ENCODE peak calls at places on chromosomes 2 and 18, in ten cellular contexts. O is CD4-positive, alpha-beta T cell; W is activated CD4-positive, alpha-beta T cell treated with anti-CD3 and anti-CD28 coated beads for 4 hours; H is Caki2; Q is hepatic stellate cell; U is fibroblast of the conjunctiva; V is mesenteric fat pad; M is naive thymus-derived CD8-positive, alpha-beta T cell; F is right cardiac atrium; G is astrocyte. A is an unnamed sample.

GRCh38 chr2:138061961-138062360 is 97.7 kb downstream of the HNMT start:
- DNase-seq in U (no peak), V (no peak), M (no peak), F (no peak), W (no peak), H (no peak), O (no peak), Q (no peak), G (no peak), A (no peak)

GRCh38 chr18:9824474-9824832 is 61.3 kb upstream of the TXNDC2 start:
- DNase-seq in W (no peak), F (no peak), M (no peak), O (no peak), Q (no peak), U (peak), V (no peak), H (no peak), G (peak), A (no peak)

GRCh38 chr2:88561646-88562388 is 65.4 kb downstream of the EIF2AK3 start:
- DNase-seq in W (no peak), H (no peak), F (no peak), G (no peak), U (no peak), V (no peak), O (no peak), M (no peak), Q (no peak), A (no peak)

GRCh38 chr18:33901894-33902512 is 322.7 kb downstream of the NOL4 start:
- DNase-seq in W (no peak), O (no peak), Q (no peak), V (no peak), H (no peak), U (no peak), F (no peak), M (no peak), G (no peak), A (no peak)

GRCh38 chr2:219701847-219702634 is 74.6 kb downstream of the SLC4A3 start:
- DNase-seq in H (no peak), F (no peak), Q (no peak), U (no peak), M (no peak), G (peak), O (no peak), V (no peak), W (no peak), A (no peak)

GRCh38 chr2:2464095-2464494 is 133.0 kb upstream of the MYT1L start:
- DNase-seq in G (no peak), F (peak), O (no peak), V (no peak), H (no peak), U (no peak), M (no peak), Q (no peak), W (no peak), A (no peak)

GRCh38 chr18:57434177-57434535 is 1.0 kb upstream of the ONECUT2 start:
- DNase-seq in W (no peak), H (no peak), F (no peak), Q (no peak), O (no peak), G (no peak), V (no peak), M (no peak), U (no peak), A (no peak)

GRCh38 chr18:58856881-58857280 is 7.8 kb upstream of the ZNF532 start:
- DNase-seq in W (no peak), M (no peak), V (no peak), O (no peak), H (no peak), U (no peak), G (no peak), Q (peak), F (no peak), A (no peak)

GRCh38 chr2:30321466-30321865 is 90.1 kb downstream of the LBH start:
- DNase-seq in G (peak), Q (peak), W (no peak), O (no peak), U (no peak), V (no peak), F (no peak), H (no peak), M (no peak), A (no peak)

GRCh38 chr18:5890261-5890605 is 5.1 kb downstream of the TMEM200C start:
- DNase-seq in Q (no peak), M (no peak), U (no peak), H (peak), W (no peak), G (peak), O (no peak), V (no peak), F (no peak), A (no peak)

GRCh38 chr2:81304154-81304830 is 999.7 kb upstream of the LRRTM1 start:
- DNase-seq in G (peak), O (no peak), V (no peak), M (no peak), Q (no peak), U (no peak), F (no peak), H (peak), W (no peak), A (no peak)

GRCh38 chr2:38496927-38497669 is 105.6 kb downstream of the HNRNPLL start:
- DNase-seq in G (no peak), Q (no peak), V (no peak), F (peak), M (no peak), O (no peak), W (no peak), U (no peak), H (no peak), A (no peak)

GRCh38 chr2:79453918-79454317 is 58.9 kb upstream of the CTNNA2 start:
- DNase-seq in F (no peak), O (no peak), U (no peak), M (no peak), W (no peak), Q (no peak), G (peak), V (no peak), H (no peak), A (no peak)

GRCh38 chr2:20925265-20925889 is 102.5 kb upstream of the LDAH start:
- DNase-seq in O (no peak), U (no peak), V (no peak), Q (no peak), W (no peak), F (no peak), H (peak), M (no peak), G (no peak), A (no peak)

GRCh38 chr2:174945601-174946260 is 59.5 kb downstream of the CHN1 start:
- DNase-seq in V (no peak), H (no peak), U (no peak), O (no peak), F (no peak), Q (no peak), W (no peak), G (no peak), M (no peak), A (no peak)

GRCh38 chr2:4219121-4219520 is 515.7 kb downstream of the DCDC2C start:
- DNase-seq in F (no peak), V (no peak), O (no peak), U (no peak), H (no peak), M (no peak), G (no peak), W (no peak), Q (no peak), A (no peak)

GRCh38 chr18:64966667-64967066 is 784.1 kb upstream of the CDH7 start:
- DNase-seq in Q (no peak), H (no peak), U (no peak), G (no peak), V (no peak), F (peak), W (no peak), O (no peak), M (no peak), A (no peak)

GRCh38 chr2:165408191-165408590 is 61.3 kb upstream of the CSRNP3 start:
- DNase-seq in Q (no peak), U (no peak), M (no peak), V (no peak), W (no peak), F (no peak), H (no peak), G (no peak), O (no peak), A (no peak)

GRCh38 chr2:42163444-42164045 is 5.6 kb upstream of the EML4 start:
- DNase-seq in V (no peak), W (no peak), H (no peak), F (no peak), U (no peak), M (no peak), G (no peak), Q (no peak), O (no peak), A (no peak)

GRCh38 chr2:197847666-197848401 is 43.4 kb downstream of the PLCL1 start:
- DNase-seq in Q (no peak), V (no peak), G (peak), W (no peak), H (no peak), M (no peak), U (no peak), O (no peak), F (no peak), A (no peak)

GRCh38 chr18:9950289-9951016 is 36.6 kb downstream of the VAPA start:
- DNase-seq in U (no peak), M (no peak), H (peak), F (no peak), V (no peak), O (no peak), W (no peak), Q (no peak), G (peak), A (no peak)

GRCh38 chr2:69123182-69123581 is 110.2 kb downstream of the ANTXR1 start:
- DNase-seq in F (no peak), O (no peak), M (no peak), Q (no peak), W (no peak), G (peak), H (no peak), U (no peak), V (no peak), A (no peak)

GRCh38 chr2:32068-32467 is 14.2 kb downstream of the FAM110C start:
- DNase-seq in U (no peak), F (no peak), G (no peak), H (no peak), M (no peak), V (no peak), O (no peak), W (no peak), Q (no peak), A (no peak)

GRCh38 chr2:134410831-134411231 is 157.0 kb downstream of the MGAT5 start:
- DNase-seq in F (no peak), M (no peak), W (no peak), O (no peak), V (no peak), G (peak), H (no peak), Q (peak), U (no peak), A (no peak)

GRCh38 chr2:8217366-8218125 is 464.3 kb upstream of the ID2 start:
- DNase-seq in U (no peak), V (no peak), M (no peak), G (no peak), W (no peak), Q (no peak), H (no peak), F (no peak), O (no peak), A (no peak)

GRCh38 chr18:10402876-10403559 is 51.4 kb upstream of the APCDD1 start:
- DNase-seq in F (no peak), V (no peak), H (no peak), O (no peak), M (no peak), Q (no peak), W (no peak), U (no peak), G (no peak), A (no peak)

GRCh38 chr18:13796515-13796914 is 27.4 kb upstream of the MC5R start:
- DNase-seq in U (no peak), O (no peak), W (no peak), H (no peak), Q (no peak), M (no peak), G (no peak), F (no peak), V (no peak), A (no peak)

GRCh38 chr2:10448646-10449480 is 736 bp upstream of the ODC1 start:
- DNase-seq in H (no peak), V (peak), O (peak), F (peak), Q (no peak), M (peak), U (peak), G (peak), W (peak), A (no peak)

GRCh38 chr2:158099716-158100115 is 2.0 kb upstream of the UPP2 start:
- DNase-seq in H (peak), F (no peak), U (peak), O (no peak), Q (no peak), V (no peak), G (peak), W (no peak), M (no peak), A (peak)

GRCh38 chr2:38315707-38316333 is 61.3 kb downstream of the ATL2 start:
- DNase-seq in M (peak), V (no peak), U (peak), O (no peak), Q (peak), G (peak), H (peak), W (no peak), F (no peak), A (no peak)

GRCh38 chr2:24613154-24613814 is 122.2 kb downstream of the NCOA1 start:
- DNase-seq in M (no peak), W (no peak), U (peak), V (no peak), F (no peak), G (peak), O (no peak), Q (peak), H (no peak), A (peak)

GRCh38 chr2:242034996-242035814 is 165.7 kb downstream of the RTP5 start:
- DNase-seq in V (peak), H (no peak), Q (no peak), U (no peak), W (no peak), O (no peak), M (no peak), G (no peak), F (no peak), A (no peak)

A was measured in non-pigmented ciliary epithelial cell.